ENCODE peak calls at places on chromosomes 4 and X, in eight cellular contexts. W, F, K, N, Z, X, P and O are unnamed samples.

GRCh38 chr4:126611900-126612299 is 1020.9 kb upstream of the INTU start:
- DNase-seq in W (no peak), F (no peak), K (peak), N (peak), Z (no peak), X (peak), P (no peak), O (no peak)

GRCh38 chr4:74117024-74117534 is 18.1 kb upstream of the CXCL2 start:
- DNase-seq in W (peak), F (no peak), K (peak), N (peak), Z (no peak), X (peak), P (peak), O (peak)

GRCh38 chrX:130984782-130985181 is 73.4 kb upstream of the ARHGAP36 start:
- DNase-seq in W (no peak), F (no peak), K (no peak), N (no peak), Z (no peak), X (no peak), P (no peak), O (no peak)

GRCh38 chr4:34972189-34972588 is 1272.1 kb downstream of the ARAP2 start:
- DNase-seq in W (no peak), F (no peak), K (no peak), N (no peak), Z (no peak), X (no peak), P (no peak), O (no peak)

GRCh38 chr4:156336516-156336915 is 382.9 kb upstream of the CTSO start:
- DNase-seq in W (no peak), F (no peak), K (no peak), N (no peak), Z (no peak), X (no peak), P (no peak), O (no peak)

GRCh38 chr4:145130788-145131398 is 32.8 kb downstream of the ABCE1 start:
- DNase-seq in W (no peak), F (no peak), K (peak), N (peak), Z (no peak), X (peak), P (no peak), O (no peak)

GRCh38 chr4:7419961-7420660 is 14.6 kb downstream of the PSAPL1 start:
- DNase-seq in W (no peak), F (no peak), K (no peak), N (no peak), Z (no peak), X (no peak), P (no peak), O (no peak)

GRCh38 chr4:154973636-154974035 is 192.6 kb downstream of the RBM46 start:
- DNase-seq in W (no peak), F (no peak), K (no peak), N (no peak), Z (no peak), X (peak), P (no peak), O (no peak)

GRCh38 chr4:168765726-168766125 is 244.3 kb downstream of the CBR4 start:
- DNase-seq in W (no peak), F (no peak), K (no peak), N (peak), Z (no peak), X (peak), P (no peak), O (peak)

GRCh38 chr4:5888222-5888701 is 4.6 kb downstream of the CRMP1 start:
- DNase-seq in W (no peak), F (no peak), K (no peak), N (no peak), Z (no peak), X (no peak), P (no peak), O (no peak)

GRCh38 chrX:100995469-100995868 is 26.0 kb downstream of the ARL13A start:
- DNase-seq in W (no peak), F (no peak), K (peak), N (peak), Z (no peak), X (peak), P (no peak), O (no peak)

GRCh38 chr4:140724780-140725179 is 31.4 kb downstream of the TBC1D9 start:
- DNase-seq in W (no peak), F (no peak), K (no peak), N (no peak), Z (no peak), X (no peak), P (no peak), O (no peak)

GRCh38 chr4:153438916-153439756 is 27.0 kb upstream of the TMEM131L start:
- DNase-seq in W (no peak), F (peak), K (no peak), N (no peak), Z (no peak), X (no peak), P (no peak), O (no peak)

GRCh38 chr4:25441519-25442117 is 64.6 kb downstream of the ANAPC4 start:
- DNase-seq in W (peak), F (no peak), K (peak), N (peak), Z (no peak), X (peak), P (peak), O (no peak)

GRCh38 chr4:10020106-10020505 is 1.2 kb downstream of the SLC2A9 start:
- DNase-seq in W (no peak), F (no peak), K (no peak), N (no peak), Z (no peak), X (no peak), P (no peak), O (no peak)

GRCh38 chr4:76996445-76996844 is 46.9 kb downstream of the SEPTIN11 start:
- DNase-seq in W (no peak), F (no peak), K (no peak), N (no peak), Z (no peak), X (no peak), P (no peak), O (no peak)

GRCh38 chrX:32150141-32150540 is 1061.2 kb downstream of the DMD start:
- DNase-seq in W (no peak), F (no peak), K (no peak), N (no peak), Z (no peak), X (no peak), P (no peak), O (no peak)

GRCh38 chr4:153113838-153114105 is 90.5 kb upstream of the TRIM2 start:
- DNase-seq in W (no peak), F (no peak), K (no peak), N (no peak), Z (no peak), X (no peak), P (no peak), O (no peak)

GRCh38 chrX:69153060-69153730 is 12.1 kb downstream of the PJA1 start:
- DNase-seq in W (no peak), F (no peak), K (peak), N (no peak), Z (no peak), X (peak), P (peak), O (no peak)

GRCh38 chrX:47802589-47802988 is 34.1 kb upstream of the ZNF81 start:
- DNase-seq in W (no peak), F (no peak), K (no peak), N (peak), Z (no peak), X (peak), P (no peak), O (no peak)